ENCODE peak calls at places on chromosome 7, in six cellular contexts. Z, Y, G, Q, C and K are unnamed samples.

GRCh38 chr7:51111256-51111655 is 205.4 kb downstream of the COBL start:
- DNase-seq in Z (no peak), Y (no peak), G (no peak), Q (no peak), C (no peak), K (no peak)

GRCh38 chr7:138239244-138239643 is 163.0 kb downstream of the AKR1D1 start:
- DNase-seq in Z (peak; percentile 30), Y (no peak), G (no peak), Q (peak; percentile 22), C (no peak), K (no peak)

GRCh38 chr7:116952640-116953371 is 495 bp upstream of the ST7 start:
- DNase-seq in Z (peak; percentile 56), Y (peak; percentile 54), G (peak; percentile 67), Q (peak; percentile 83), C (peak; percentile 74), K (peak; percentile 73)

GRCh38 chr7:68472688-68473087 is 1125.6 kb upstream of the AUTS2 start:
- DNase-seq in Z (no peak), Y (no peak), G (no peak), Q (no peak), C (no peak), K (no peak)

GRCh38 chr7:158377800-158378623 is 209.6 kb downstream of the PTPRN2 start:
- DNase-seq in Z (no peak), Y (no peak), G (no peak), Q (no peak), C (no peak), K (peak; percentile 67)

GRCh38 chr7:21947056-21947455 is 1.4 kb upstream of the CDCA7L start:
- DNase-seq in Z (no peak), Y (no peak), G (no peak), Q (no peak), C (peak; percentile 10), K (no peak)

GRCh38 chr7:47581821-47582747 is at the start of gene TNS3:
- DNase-seq in Z (peak; percentile 59), Y (peak; percentile 60), G (peak; percentile 58), Q (peak; percentile 55), C (no peak), K (peak; percentile 68)

GRCh38 chr7:41255716-41256115 is 447.2 kb downstream of the INHBA start:
- DNase-seq in Z (no peak), Y (no peak), G (no peak), Q (no peak), C (no peak), K (no peak)

GRCh38 chr7:84188811-84189405 is 5.7 kb downstream of the SEMA3A start:
- DNase-seq in Z (peak; percentile 57), Y (no peak), G (no peak), Q (no peak), C (no peak), K (no peak)

GRCh38 chr7:129574487-129574886 is 37.0 kb upstream of the NRF1 start:
- DNase-seq in Z (peak; percentile 85), Y (no peak), G (peak; percentile 27), Q (no peak), C (no peak), K (no peak)

GRCh38 chr7:2589341-2589740 is 30.6 kb downstream of the IQCE start:
- DNase-seq in Z (no peak), Y (no peak), G (no peak), Q (no peak), C (no peak), K (no peak)

GRCh38 chr7:8413600-8413999 is 19.8 kb upstream of the NXPH1 start:
- DNase-seq in Z (no peak), Y (no peak), G (no peak), Q (no peak), C (no peak), K (no peak)

GRCh38 chr7:124667312-124667711 is 98.3 kb downstream of the GPR37 start:
- DNase-seq in Z (no peak), Y (no peak), G (no peak), Q (no peak), C (no peak), K (no peak)

GRCh38 chr7:128827971-128828711 is 2.1 kb upstream of the FLNC start:
- DNase-seq in Z (peak; percentile 77), Y (peak; percentile 62), G (peak; percentile 71), Q (no peak), C (no peak), K (no peak)

GRCh38 chr7:123604739-123605138 is 3.1 kb downstream of the ASB15 start:
- DNase-seq in Z (no peak), Y (no peak), G (no peak), Q (no peak), C (no peak), K (no peak)

GRCh38 chr7:66930341-66930740 is 9.3 kb downstream of the TMEM248 start:
- DNase-seq in Z (peak; percentile 28), Y (no peak), G (no peak), Q (no peak), C (no peak), K (no peak)

GRCh38 chr7:127266047-127266446 is 13.3 kb upstream of the GRM8 start:
- DNase-seq in Z (no peak), Y (no peak), G (no peak), Q (no peak), C (no peak), K (no peak)

GRCh38 chr7:137579913-137580640 is 236.5 kb upstream of the PTN start:
- DNase-seq in Z (peak; percentile 75), Y (no peak), G (no peak), Q (no peak), C (no peak), K (no peak)

GRCh38 chr7:97025983-97026704 is 1.5 kb upstream of the DLX5 start:
- DNase-seq in Z (peak; percentile 15), Y (no peak), G (no peak), Q (peak; percentile 34), C (no peak), K (peak; percentile 48)

GRCh38 chr7:117012284-117013174 is 59.2 kb downstream of the ST7 start:
- DNase-seq in Z (peak; percentile 58), Y (no peak), G (no peak), Q (no peak), C (peak; percentile 84), K (no peak)

GRCh38 chr7:80611779-80612178 is 26.7 kb upstream of the CD36 start:
- DNase-seq in Z (peak; percentile 66), Y (peak; percentile 63), G (peak; percentile 38), Q (peak; percentile 88), C (no peak), K (peak; percentile 83)

GRCh38 chr7:143181349-143181748 is 1.9 kb upstream of the TAS2R39 start:
- DNase-seq in Z (no peak), Y (no peak), G (no peak), Q (no peak), C (no peak), K (no peak)
- H3K4me3 ChIP-seq in Z (no peak overlapping the region), Y (no peak overlapping the region), G (no peak overlapping the region), Q (no peak overlapping the region), C (no peak overlapping the region), K (no peak overlapping the region)

DNA sequence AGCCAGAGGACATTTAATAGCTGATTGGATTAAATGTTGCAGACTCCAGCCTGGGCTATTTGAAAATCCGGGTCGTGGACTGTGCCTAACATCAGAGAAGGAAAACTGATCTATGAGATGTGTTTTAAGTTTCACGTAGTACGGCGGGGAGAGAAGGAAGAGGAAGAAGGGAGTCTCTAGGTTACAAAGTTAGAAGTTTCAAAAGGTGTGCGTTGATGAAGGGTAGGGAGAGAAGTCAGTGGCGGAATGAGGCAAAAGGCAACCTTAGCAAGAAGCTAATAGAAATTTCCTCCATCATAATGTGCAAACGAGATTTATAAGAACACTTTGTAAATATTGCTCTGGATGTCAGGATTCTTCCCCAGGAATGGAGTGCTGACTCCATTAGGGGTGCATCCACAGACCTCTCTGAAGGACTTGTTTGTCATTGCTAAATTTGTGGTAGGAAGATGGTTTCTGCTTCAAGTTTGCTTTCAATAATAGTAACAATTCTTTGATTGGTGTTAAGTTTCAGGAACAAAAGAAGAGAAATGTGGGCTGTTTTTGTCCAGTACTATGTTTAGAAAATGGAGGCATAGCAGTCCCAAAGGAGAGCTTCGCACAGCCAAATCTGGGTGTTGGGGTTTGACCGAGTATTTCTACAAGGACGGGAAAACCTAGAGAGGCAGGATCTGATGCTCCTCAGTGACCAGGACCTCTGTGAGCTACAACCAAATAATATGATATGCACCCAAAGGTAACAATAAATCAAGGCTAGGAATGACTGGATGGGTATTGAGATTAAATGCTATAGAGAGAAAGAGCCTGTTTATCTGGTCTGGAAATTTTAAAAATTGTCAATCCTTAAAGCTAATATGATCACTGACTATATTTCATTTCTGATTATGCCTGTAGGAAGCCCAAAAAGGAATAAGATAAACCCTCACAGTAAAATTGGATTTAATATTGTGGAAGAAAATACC is 8.2 kb downstream of the TWIST1 start:
- DNase-seq in Z (no peak), Y (no peak), G (no peak), Q (no peak), C (no peak), K (no peak)
- H3K4me3 ChIP-seq in Z (no peak overlapping the region), Y (no peak overlapping the region), G (no peak overlapping the region), Q (no peak overlapping the region), C (no peak overlapping the region), K (no peak overlapping the region)

GRCh38 chr7:135160858-135161653 is 9.5 kb downstream of the CYREN start:
- DNase-seq in Z (no peak), Y (no peak), G (no peak), Q (no peak), C (no peak), K (no peak)
- H3K4me3 ChIP-seq in Z (no peak overlapping the region), Y (no peak overlapping the region), G (peak overlapping the region; percentile 57), Q (no peak overlapping the region), C (no peak overlapping the region), K (no peak overlapping the region)

GRCh38 chr7:100167912-100168323 is 499 bp downstream of the GAL3ST4 start:
- DNase-seq in Z (no peak), Y (no peak), G (no peak), Q (no peak), C (no peak), K (no peak)
- H3K4me3 ChIP-seq in Z (peak overlapping the region; percentile 49), Y (peak overlapping the region; percentile 28), G (peak overlapping the region; percentile 58), Q (no peak overlapping the region), C (peak overlapping the region; percentile 12), K (peak overlapping the region; percentile 39)